ENCODE peak calls at places on chromosomes 13 and 19, in five cellular contexts. V, R, T, L and D are unnamed samples.

GRCh38 chr13:25733061-25733491 is 318.7 kb downstream of the SHISA2 start:
- DNase-seq in V (no peak), R (peak; percentile 61), T (no peak), L (no peak), D (no peak)

GRCh38 chr13:27481766-27482165 is 31.4 kb upstream of the MTIF3 start:
- DNase-seq in V (no peak), R (peak; percentile 46), T (peak; percentile 33), L (peak; percentile 56), D (peak; percentile 62)

GRCh38 chr19:3192228-3192635 is 6.5 kb downstream of the NCLN start:
- DNase-seq in V (no peak), R (no peak), T (no peak), L (no peak), D (no peak)

GRCh38 chr19:41302624-41303351 is 7.2 kb upstream of the CCDC97 start:
- DNase-seq in V (no peak), R (no peak), T (no peak), L (no peak), D (peak; percentile 93)

GRCh38 chr19:6761053-6761676 is 6.1 kb downstream of the SH2D3A start:
- DNase-seq in V (no peak), R (no peak), T (no peak), L (no peak), D (peak; percentile 61)

GRCh38 chr19:35776102-35776788 is 881 bp downstream of the ARHGAP33 start:
- DNase-seq in V (no peak), R (no peak), T (no peak), L (no peak), D (no peak)

GRCh38 chr19:12117203-12117970 is 22.8 kb downstream of the ZNF20 start:
- DNase-seq in V (no peak), R (no peak), T (no peak), L (no peak), D (no peak)

GRCh38 chr13:84933797-84934196 is 865.4 kb downstream of the SLITRK6 start:
- DNase-seq in V (no peak), R (no peak), T (no peak), L (no peak), D (no peak)

GRCh38 chr19:32719611-32720059 is at the start of gene TDRD12:
- DNase-seq in V (no peak), R (no peak), T (no peak), L (no peak), D (no peak)

GRCh38 chr13:112933649-112934048 is 35.4 kb upstream of the MCF2L start:
- DNase-seq in V (no peak), R (no peak), T (no peak), L (no peak), D (no peak)

GRCh38 chr13:76020421-76020955 is 384.4 kb downstream of the LMO7 start:
- DNase-seq in V (no peak), R (no peak), T (no peak), L (no peak), D (no peak)

GRCh38 chr19:4693471-4694121 is 23.5 kb upstream of the MYDGF start:
- DNase-seq in V (no peak), R (no peak), T (no peak), L (no peak), D (no peak)

GRCh38 chr13:21032656-21033055 is 28.7 kb downstream of the LATS2 start:
- DNase-seq in V (no peak), R (no peak), T (no peak), L (peak; percentile 19), D (no peak)

GRCh38 chr13:50171585-50172282 is 156.5 kb downstream of the KCNRG start:
- DNase-seq in V (no peak), R (no peak), T (no peak), L (no peak), D (no peak)

GRCh38 chr19:21482863-21483276 is 22.5 kb upstream of the ZNF429 start:
- DNase-seq in V (peak; percentile 90), R (peak; percentile 15), T (peak; percentile 71), L (peak; percentile 73), D (peak; percentile 72)

GRCh38 chr13:19984430-19985218 is 26.1 kb downstream of the ZMYM2 start:
- DNase-seq in V (peak; percentile 46), R (peak; percentile 38), T (peak; percentile 58), L (no peak), D (no peak)

GRCh38 chr13:87527036-87527435 is 144.1 kb upstream of the SLITRK5 start:
- DNase-seq in V (no peak), R (no peak), T (no peak), L (no peak), D (no peak)

GRCh38 chr13:27573265-27573664 is 47.1 kb downstream of the LNX2 start:
- DNase-seq in V (peak; percentile 59), R (no peak), T (peak; percentile 56), L (no peak), D (no peak)

GRCh38 chr13:81017525-81018152 is 676.7 kb upstream of the SPRY2 start:
- DNase-seq in V (peak; percentile 30), R (peak; percentile 61), T (peak; percentile 38), L (no peak), D (no peak)

GRCh38 chr13:66803759-66804456 is 426.2 kb downstream of the PCDH9 start:
- DNase-seq in V (no peak), R (no peak), T (no peak), L (no peak), D (no peak)

GRCh38 chr19:55611300-55611982 is 6.0 kb downstream of the ZNF865 start:
- DNase-seq in V (no peak), R (no peak), T (no peak), L (no peak), D (no peak)

GRCh38 chr13:99314640-99315176 is 7.5 kb upstream of the GPR183 start:
- DNase-seq in V (peak; percentile 25), R (no peak), T (peak; percentile 92), L (no peak), D (peak; percentile 89)

DNA sequence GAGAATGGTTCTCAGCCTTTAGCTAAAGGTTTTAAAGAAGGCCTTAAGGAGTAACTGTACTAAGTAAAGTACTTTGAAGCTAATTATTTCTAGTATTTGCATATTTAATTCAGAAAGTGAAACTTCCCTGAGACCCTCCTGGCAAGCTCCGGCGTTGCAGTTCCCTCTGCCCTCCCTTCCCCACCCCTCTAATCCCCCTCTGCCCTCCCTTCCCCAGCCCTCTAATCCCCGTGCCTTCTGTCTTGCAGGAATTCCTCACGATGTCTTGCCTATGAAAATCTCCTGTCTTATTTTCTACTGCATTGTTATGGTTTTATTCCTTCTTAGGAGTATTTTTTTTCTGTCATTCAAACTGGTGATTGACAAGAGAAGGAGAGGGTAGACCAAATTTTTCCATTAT is 236.9 kb downstream of the COL4A1 start:
- DNase-seq in V (no peak), R (no peak), T (no peak), L (no peak), D (no peak)
- TF ChIP-seq CTCF in V (no peak), R (no peak), T (no peak), L (no peak), D (no peak)

GRCh38 chr13:94431569-94431968 is 47.9 kb downstream of the DCT start:
- DNase-seq in V (no peak), R (no peak), T (no peak), L (no peak), D (no peak)
- TF ChIP-seq CTCF in V (no peak), R (no peak), T (peak; percentile 5), L (no peak), D (no peak)

DNA sequence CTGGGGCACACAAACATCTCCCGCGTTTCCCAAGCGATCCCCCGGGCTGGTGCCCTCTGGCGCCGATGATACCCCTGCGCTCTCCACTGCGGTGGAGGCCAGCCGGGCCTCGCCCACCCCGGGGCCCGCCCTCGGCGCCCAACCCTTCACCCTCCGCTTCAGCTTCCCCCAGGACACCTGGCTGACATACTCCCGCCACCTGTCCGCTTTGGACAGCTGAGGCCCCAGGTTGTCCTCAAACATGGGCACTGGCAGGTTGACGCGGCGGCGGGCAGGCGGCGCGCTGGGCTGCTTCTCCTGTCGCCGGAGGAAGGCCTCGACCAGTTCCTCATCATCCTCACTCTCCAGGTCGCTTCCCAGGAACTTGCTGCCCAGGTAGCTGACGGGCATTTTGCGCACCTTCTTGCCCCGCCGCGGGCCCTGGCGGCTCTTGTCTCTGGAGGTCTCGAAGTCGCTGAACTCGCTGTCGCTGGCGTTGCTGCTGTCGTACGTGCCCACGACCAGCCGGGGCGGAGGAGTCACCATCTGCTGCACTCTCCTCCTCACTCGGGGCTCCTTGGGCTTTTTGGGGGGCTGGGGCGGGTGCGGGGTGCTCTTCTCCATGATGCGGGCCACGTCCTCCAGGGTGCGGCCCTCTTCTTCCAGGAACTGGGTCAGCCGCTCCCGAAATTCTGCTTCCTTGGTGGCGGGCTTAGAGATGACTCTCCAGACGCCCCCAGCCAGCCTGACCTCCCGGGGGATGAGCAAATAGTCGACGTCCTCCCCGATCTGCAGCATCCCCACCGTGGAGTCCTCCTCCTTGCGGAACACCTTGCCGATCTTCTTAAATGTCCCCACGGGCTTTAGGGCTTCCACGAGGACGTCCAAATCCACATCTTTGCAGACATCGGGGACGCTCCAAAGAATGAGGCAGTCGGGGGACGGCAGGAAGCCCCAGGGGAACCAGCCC is 1.1 kb downstream of the CCDC8 start:
- DNase-seq in V (no peak), R (no peak), T (no peak), L (no peak), D (no peak)
- TF ChIP-seq CTCF in V (no peak), R (no peak), T (peak; percentile 9), L (no peak), D (no peak)

GRCh38 chr13:23357349-23357748 is 76.2 kb downstream of the SACS start:
- DNase-seq in V (no peak), R (no peak), T (no peak), L (no peak), D (no peak)
- TF ChIP-seq CTCF in V (peak; percentile 7), R (no peak), T (no peak), L (no peak), D (no peak)

GRCh38 chr19:1811942-1812425 is at the start of gene ATP8B3:
- DNase-seq in V (no peak), R (no peak), T (no peak), L (no peak), D (no peak)

GRCh38 chr19:1812426-1813196 is 535 bp upstream of the ATP8B3 start:
- DNase-seq in V (peak; percentile 93), R (peak; percentile 99), T (peak; percentile 96), L (peak; percentile 98), D (peak; percentile 96)

GRCh38 chr19:1813837-1814217 is 1.8 kb upstream of the ATP8B3 start:
- DNase-seq in V (no peak), R (no peak), T (no peak), L (peak; percentile 26), D (no peak)

GRCh38 chr19:1814391-1814790 is 2.3 kb upstream of the ATP8B3 start:
- DNase-seq in V (no peak), R (no peak), T (no peak), L (peak; percentile 36), D (no peak)

GRCh38 chr19:1813197-1813836 is 1.2 kb upstream of the ATP8B3 start:
- DNase-seq in V (no peak), R (no peak), T (no peak), L (peak; percentile 35), D (no peak)
- TF ChIP-seq CTCF in V (peak; percentile 28), R (no peak), T (no peak), L (no peak), D (peak; percentile 15)